ENCODE peak calls at places on chromosomes 12 and 14, in six cellular contexts. Q is stimulated activated CD4-positive, alpha-beta T cell treated with anti-CD3 and anti-CD28 coated beads, Interleukin-4, amount 100 ng/mL, for 48 hours; N is islet precursor cell; K is NCI-H345; S is PC-3; E is non-pigmented ciliary epithelial cell. Y is an unnamed sample.

GRCh38 chr12:124994435-124994975 is 1.1 kb downstream of the BRI3BP start:
- DNase-seq in E (no peak), Q (no peak), S (peak; percentile 27), K (no peak), N (peak; percentile 72), Y (no peak)

GRCh38 chr14:30462358-30462757 is 96.6 kb upstream of the G2E3 start:
- DNase-seq in S (no peak), N (no peak), E (no peak), K (no peak), Q (no peak), Y (no peak)

GRCh38 chr12:47491516-47491915 is 214.3 kb downstream of the RPAP3 start:
- DNase-seq in K (no peak), Q (no peak), S (no peak), E (no peak), N (no peak), Y (no peak)

GRCh38 chr12:107847830-107848229 is 73.3 kb downstream of the ASCL4 start:
- DNase-seq in N (peak; percentile 71), S (peak; percentile 17), E (no peak), Q (no peak), K (peak; percentile 6), Y (no peak)

GRCh38 chr12:28057856-28058615 is 85.5 kb upstream of the PTHLH start:
- DNase-seq in K (no peak), E (no peak), S (peak; percentile 100), N (no peak), Q (no peak), Y (no peak)

GRCh38 chr12:53050426-53051057 is 677 bp downstream of the TNS2 start:
- DNase-seq in N (peak; percentile 56), Q (no peak), K (no peak), E (no peak), S (no peak), Y (no peak)

GRCh38 chr12:27573972-27574371 is 50.0 kb downstream of the PPFIBP1 start:
- DNase-seq in E (peak; percentile 94), N (no peak), S (peak; percentile 99), K (no peak), Q (no peak), Y (peak; percentile 38)

GRCh38 chr12:103268831-103269514 is 226.8 kb downstream of the C12orf42 start:
- DNase-seq in E (no peak), S (no peak), K (peak; percentile 91), N (no peak), Q (no peak), Y (no peak)

GRCh38 chr14:74963705-74964271 is 8.4 kb upstream of the PGF start:
- DNase-seq in E (no peak), S (no peak), N (no peak), Q (no peak), K (no peak), Y (no peak)

GRCh38 chr12:105192624-105193225 is 43.2 kb downstream of the APPL2 start:
- DNase-seq in Q (no peak), K (no peak), E (no peak), S (no peak), N (no peak), Y (no peak)

GRCh38 chr14:54512393-54512792 is 2.7 kb downstream of the CGRRF1 start:
- DNase-seq in S (no peak), N (no peak), Q (no peak), E (no peak), K (no peak), Y (no peak)

GRCh38 chr14:88470542-88471440 is 84.0 kb downstream of the PTPN21 start:
- DNase-seq in E (no peak), K (no peak), N (no peak), S (peak; percentile 54), Q (no peak), Y (no peak)

GRCh38 chr14:33271216-33271615 is 332.5 kb downstream of the NPAS3 start:
- DNase-seq in K (no peak), Q (no peak), S (no peak), E (no peak), N (peak; percentile 52), Y (no peak)

GRCh38 chr12:109919466-109919865 is 19.4 kb downstream of the TCHP start:
- DNase-seq in E (no peak), S (no peak), Q (no peak), N (no peak), K (no peak), Y (no peak)

GRCh38 chr12:113961921-113962710 is 4.0 kb downstream of the RBM19 start:
- DNase-seq in E (peak; percentile 34), N (no peak), S (peak; percentile 43), Q (peak; percentile 23), K (no peak), Y (peak; percentile 27)

GRCh38 chr12:52007158-52007921 is 594 bp downstream of the TAMALIN start:
- DNase-seq in N (no peak), K (peak; percentile 37), E (no peak), S (no peak), Q (no peak), Y (no peak)

GRCh38 chr12:131831635-131832041 is 3.4 kb downstream of the MMP17 start:
- DNase-seq in N (no peak), S (peak; percentile 44), Q (no peak), K (peak; percentile 67), E (no peak), Y (peak; percentile 63)

GRCh38 chr14:30420489-30420888 is 138.5 kb upstream of the G2E3 start:
- DNase-seq in Q (no peak), K (no peak), S (no peak), E (no peak), N (no peak), Y (no peak)

GRCh38 chr14:89617142-89617460 is 200.1 kb upstream of the FOXN3 start:
- DNase-seq in K (no peak), S (no peak), Q (no peak), E (no peak), N (no peak), Y (no peak)

GRCh38 chr14:93024493-93024892 is 91.2 kb downstream of the ITPK1 start:
- DNase-seq in K (no peak), S (no peak), N (no peak), E (no peak), Q (no peak), Y (no peak)

GRCh38 chr14:74275265-74275841 is 27.4 kb downstream of the ABCD4 start:
- DNase-seq in K (peak; percentile 71), Q (no peak), S (peak; percentile 19), N (no peak), E (peak; percentile 66), Y (peak; percentile 30)

GRCh38 chr14:22796087-22796707 is 19.0 kb downstream of the SLC7A7 start:
- DNase-seq in N (no peak), E (no peak), K (no peak), Q (no peak), S (peak; percentile 27), Y (no peak)

GRCh38 chr12:70443274-70443673 is 77.2 kb downstream of the KCNMB4 start:
- DNase-seq in S (peak; percentile 46), N (no peak), E (no peak), Q (no peak), K (no peak), Y (no peak)

GRCh38 chr12:131460516-131460915 is 250.4 kb upstream of the SFSWAP start:
- DNase-seq in K (no peak), E (no peak), S (peak; percentile 24), N (peak; percentile 20), Q (no peak), Y (no peak)

GRCh38 chr14:22084393-22085281 is 411.0 kb upstream of the OR4E1 start:
- DNase-seq in Q (no peak), S (peak; percentile 81), K (peak; percentile 19), E (peak; percentile 28), N (no peak), Y (no peak)

GRCh38 chr14:33996450-33996849 is 45.6 kb upstream of the EGLN3 start:
- DNase-seq in E (no peak), S (no peak), N (no peak), Q (no peak), K (no peak), Y (no peak)

GRCh38 chr12:23950775-23951391 is 1.4 kb upstream of the SOX5 start:
- DNase-seq in K (no peak), N (peak; percentile 91), S (no peak), Q (no peak), E (no peak), Y (no peak)